ENCODE peak calls at places on chromosomes 3 and 15, in nine cellular contexts. C is stomach, Y is non-pigmented ciliary epithelial cell, R is astrocyte of the cerebellum, U is adrenal gland, N is HCEC 1CT, O is HT1080, S is EL, K is neural crest cell. E is an unnamed sample.

GRCh38 chr15:33016405-33017024 is 178.0 kb downstream of the FMN1 start:
- DNase-seq in C (no peak), Y (no peak), R (no peak), U (no peak), N (no peak), O (no peak), S (no peak), K (no peak), E (no peak)

GRCh38 chr3:151093905-151094304 is 8.4 kb downstream of the MED12L start:
- DNase-seq in C (no peak), Y (no peak), R (no peak), U (no peak), N (no peak), O (no peak), S (no peak), K (no peak), E (no peak)

GRCh38 chr3:40691598-40691905 is 166.8 kb downstream of the ZNF621 start:
- DNase-seq in C (no peak), Y (no peak), R (no peak), U (no peak), N (no peak), O (peak), S (no peak), K (no peak), E (no peak)

GRCh38 chr3:97821810-97822775 is at the start of gene CRYBG3:
- DNase-seq in C (peak), Y (no peak), R (peak), U (peak), N (peak), O (peak), S (peak), K (peak), E (no peak)

GRCh38 chr15:76208084-76208785 is 103.0 kb downstream of the ETFA start:
- DNase-seq in C (peak), Y (no peak), R (no peak), U (no peak), N (no peak), O (no peak), S (no peak), K (no peak), E (no peak)

GRCh38 chr3:132268956-132269355 is 48.3 kb upstream of the ACP3 start:
- DNase-seq in C (no peak), Y (no peak), R (no peak), U (no peak), N (peak), O (peak), S (no peak), K (no peak), E (no peak)

GRCh38 chr3:155323063-155323666 is 29.7 kb upstream of the STRIT1 start:
- DNase-seq in C (no peak), Y (peak), R (peak), U (peak), N (peak), O (peak), S (peak), K (peak), E (peak)

GRCh38 chr3:19917167-19917566 is 16.9 kb downstream of the EFHB start:
- DNase-seq in C (no peak), Y (no peak), R (no peak), U (no peak), N (no peak), O (no peak), S (no peak), K (no peak), E (no peak)

GRCh38 chr3:29484633-29485032 is 203.8 kb downstream of the RBMS3 start:
- DNase-seq in C (no peak), Y (no peak), R (no peak), U (no peak), N (no peak), O (no peak), S (no peak), K (no peak), E (peak)

E was measured in epithelial cell of proximal tubule.